ENCODE peak calls at places on chromosomes 13 and 19, in six cellular contexts. I, N, Q, W, X and T are unnamed samples.

GRCh38 chr13:44191504-44192171 is 182.0 kb upstream of the SERP2 start:
- DNase-seq in I (no peak), N (peak), Q (no peak), W (peak), X (no peak), T (peak)

GRCh38 chr13:65638572-65639168 is 1591.5 kb downstream of the PCDH9 start:
- DNase-seq in I (no peak), N (no peak), Q (no peak), W (peak), X (no peak), T (no peak)

GRCh38 chr19:46924874-46925547 is 64.2 kb downstream of the ARHGAP35 start:
- DNase-seq in I (peak), N (no peak), Q (no peak), W (peak), X (no peak), T (peak)

GRCh38 chr13:36030670-36031331 is 100.4 kb downstream of the DCLK1 start:
- DNase-seq in I (no peak), N (peak), Q (no peak), W (no peak), X (no peak), T (no peak)

GRCh38 chr13:23739597-23739996 is 149.6 kb downstream of the MIPEP start:
- DNase-seq in I (no peak), N (no peak), Q (no peak), W (no peak), X (no peak), T (no peak)

GRCh38 chr13:38990693-38991092 is at the start of gene STOML3:
- DNase-seq in I (no peak), N (no peak), Q (no peak), W (no peak), X (no peak), T (no peak)

GRCh38 chr19:49933643-49934042 is 4.3 kb upstream of the NUP62 start:
- DNase-seq in I (no peak), N (no peak), Q (no peak), W (no peak), X (no peak), T (no peak)

GRCh38 chr19:16851031-16851712 is 22.0 kb downstream of the SIN3B start:
- DNase-seq in I (no peak), N (no peak), Q (no peak), W (no peak), X (no peak), T (no peak)

GRCh38 chr13:85497652-85498051 is 301.6 kb downstream of the SLITRK6 start:
- DNase-seq in I (peak), N (no peak), Q (no peak), W (peak), X (no peak), T (no peak)

GRCh38 chr19:15843186-15843585 is 27.7 kb upstream of the OR10H1 start:
- DNase-seq in I (no peak), N (no peak), Q (no peak), W (no peak), X (no peak), T (no peak)

GRCh38 chr13:72495681-72496080 is 231.7 kb downstream of the MZT1 start:
- DNase-seq in I (no peak), N (no peak), Q (no peak), W (no peak), X (no peak), T (no peak)

GRCh38 chr13:45136741-45137500 is 16.6 kb downstream of the GTF2F2 start:
- DNase-seq in I (no peak), N (no peak), Q (no peak), W (no peak), X (no peak), T (no peak)

GRCh38 chr13:21133077-21133476 is 43.3 kb downstream of the SKA3 start:
- DNase-seq in I (no peak), N (no peak), Q (no peak), W (no peak), X (no peak), T (no peak)

GRCh38 chr19:33348301-33349010 is 25.1 kb upstream of the CEBPG start:
- DNase-seq in I (no peak), N (peak), Q (no peak), W (no peak), X (no peak), T (no peak)

GRCh38 chr13:24865158-24865557 is 101.2 kb downstream of the RNF17 start:
- DNase-seq in I (no peak), N (no peak), Q (no peak), W (no peak), X (no peak), T (no peak)

GRCh38 chr13:76754414-76754813 is 131.8 kb downstream of the KCTD12 start:
- DNase-seq in I (no peak), N (peak), Q (peak), W (no peak), X (no peak), T (peak)

GRCh38 chr19:55596304-55596703 is 3.0 kb downstream of the FIZ1 start:
- DNase-seq in I (peak), N (no peak), Q (no peak), W (no peak), X (no peak), T (no peak)

GRCh38 chr13:39281539-39282150 is 243.4 kb downstream of the NHLRC3 start:
- DNase-seq in I (no peak), N (no peak), Q (no peak), W (no peak), X (no peak), T (no peak)

GRCh38 chr19:17944301-17944700 is 11.5 kb downstream of the CCDC124 start:
- DNase-seq in I (no peak), N (no peak), Q (peak), W (no peak), X (no peak), T (no peak)

GRCh38 chr13:49210669-49211068 is 9.5 kb upstream of the MLNR start:
- DNase-seq in I (no peak), N (no peak), Q (no peak), W (no peak), X (no peak), T (no peak)

GRCh38 chr13:24868874-24869273 is 104.9 kb downstream of the RNF17 start:
- DNase-seq in I (no peak), N (no peak), Q (no peak), W (no peak), X (no peak), T (no peak)

GRCh38 chr19:7897289-7897688 is 6.4 kb upstream of the MAP2K7 start:
- DNase-seq in I (no peak), N (no peak), Q (no peak), W (no peak), X (no peak), T (no peak)

GRCh38 chr19:20078696-20079095 is 896 bp downstream of the ZNF90 start:
- DNase-seq in I (no peak), N (peak), Q (peak), W (no peak), X (no peak), T (peak)

GRCh38 chr19:28705008-28705407 is 507.9 kb downstream of the UQCRFS1 start:
- DNase-seq in I (peak), N (no peak), Q (no peak), W (peak), X (no peak), T (no peak)

GRCh38 chr13:21670883-21671792 is at the start of gene FGF9:
- DNase-seq in I (no peak), N (peak), Q (peak), W (peak), X (peak), T (peak)

GRCh38 chr13:65966991-65967451 is 1263.1 kb downstream of the PCDH9 start:
- DNase-seq in I (no peak), N (no peak), Q (no peak), W (peak), X (no peak), T (no peak)

GRCh38 chr13:27131202-27131623 is 40.4 kb downstream of the USP12 start:
- DNase-seq in I (peak), N (no peak), Q (no peak), W (peak), X (no peak), T (no peak)

GRCh38 chr13:97020194-97020593 is 25.9 kb upstream of the OXGR1 start:
- DNase-seq in I (no peak), N (no peak), Q (no peak), W (no peak), X (no peak), T (no peak)

GRCh38 chr13:27928353-27928804 is 8.6 kb downstream of the PDX1 start:
- DNase-seq in I (no peak), N (no peak), Q (no peak), W (no peak), X (no peak), T (no peak)

GRCh38 chr13:30334663-30335386 is 27.5 kb upstream of the KATNAL1 start:
- DNase-seq in I (no peak), N (no peak), Q (no peak), W (peak), X (no peak), T (no peak)

GRCh38 chr19:1035998-1036621 is 3.8 kb upstream of the ABCA7 start:
- DNase-seq in I (no peak), N (no peak), Q (no peak), W (no peak), X (no peak), T (peak)

GRCh38 chr19:1040476-1041271 is 767 bp downstream of the ABCA7 start:
- DNase-seq in I (peak), N (peak), Q (peak), W (peak), X (peak), T (peak)

GRCh38 chr19:1038995-1039645 is 787 bp upstream of the ABCA7 start:
- DNase-seq in I (no peak), N (no peak), Q (no peak), W (no peak), X (peak), T (peak)

GRCh38 chr19:1039646-1040475 is at the start of gene ABCA7:
- DNase-seq in I (peak), N (peak), Q (peak), W (peak), X (peak), T (peak)

GRCh38 chr19:1037553-1038115 is 2.3 kb upstream of the ABCA7 start:
- DNase-seq in I (no peak), N (no peak), Q (no peak), W (no peak), X (no peak), T (no peak)
- TF ChIP-seq CTCF in I (no peak), N (no peak), Q (no peak), W (no peak), X (no peak), T (no peak)

DNA sequence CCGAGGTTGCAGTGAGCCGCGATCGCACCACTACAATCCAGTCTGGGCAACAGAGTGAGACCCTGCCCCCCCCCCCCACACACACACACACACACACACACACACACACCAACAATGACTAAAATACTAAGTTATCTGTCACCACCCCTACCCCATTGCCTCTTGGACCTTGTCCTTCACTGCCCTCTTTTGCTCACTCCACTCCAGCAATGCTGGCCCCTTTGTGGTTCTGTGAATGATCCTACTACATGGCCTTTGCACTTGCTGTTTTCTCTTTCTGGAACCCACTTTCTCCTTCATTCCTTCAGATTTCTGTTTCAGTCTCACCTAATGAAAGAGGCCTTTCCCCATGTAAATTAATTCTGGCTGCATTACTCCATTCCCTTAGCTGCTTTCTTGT is 2.6 kb upstream of the SAMD4B start:
- DNase-seq in I (no peak), N (no peak), Q (no peak), W (no peak), X (no peak), T (no peak)
- H3K27ac ChIP-seq in I (no peak), N (no peak), Q (no peak), W (no peak), X (no peak), T (no peak)

DNA sequence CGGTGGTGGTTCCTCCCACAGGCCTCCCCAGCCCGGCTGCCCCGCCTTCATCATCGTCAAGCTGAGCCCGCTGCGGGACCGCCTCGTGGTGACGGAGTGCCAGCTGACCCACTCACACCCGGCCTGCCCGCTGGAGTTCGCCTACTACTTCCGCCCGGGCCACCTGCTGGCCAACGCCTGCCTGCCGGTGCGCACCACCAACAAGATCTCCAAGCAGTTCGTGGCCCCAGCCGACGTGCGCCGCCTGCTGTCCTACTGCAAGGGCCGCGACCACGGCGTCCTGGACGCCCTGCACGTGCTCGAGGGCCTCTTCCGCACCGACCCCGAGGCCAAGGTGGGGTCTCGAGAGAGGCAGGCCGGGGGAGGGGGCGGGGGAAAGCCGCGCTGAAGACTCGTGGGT is 12.0 kb downstream of the ZSWIM9 start:
- DNase-seq in I (no peak), N (no peak), Q (no peak), W (no peak), X (no peak), T (no peak)
- TF ChIP-seq CTCF in I (no peak), N (no peak), Q (no peak), W (no peak), X (no peak), T (no peak)

GRCh38 chr19:2819540-2820111 is at the start of gene ZNF554:
- DNase-seq in I (peak), N (peak), Q (peak), W (peak), X (peak), T (peak)
- H3K27ac ChIP-seq in I (no peak), N (peak), Q (peak), W (peak), X (peak), T (peak)

DNA sequence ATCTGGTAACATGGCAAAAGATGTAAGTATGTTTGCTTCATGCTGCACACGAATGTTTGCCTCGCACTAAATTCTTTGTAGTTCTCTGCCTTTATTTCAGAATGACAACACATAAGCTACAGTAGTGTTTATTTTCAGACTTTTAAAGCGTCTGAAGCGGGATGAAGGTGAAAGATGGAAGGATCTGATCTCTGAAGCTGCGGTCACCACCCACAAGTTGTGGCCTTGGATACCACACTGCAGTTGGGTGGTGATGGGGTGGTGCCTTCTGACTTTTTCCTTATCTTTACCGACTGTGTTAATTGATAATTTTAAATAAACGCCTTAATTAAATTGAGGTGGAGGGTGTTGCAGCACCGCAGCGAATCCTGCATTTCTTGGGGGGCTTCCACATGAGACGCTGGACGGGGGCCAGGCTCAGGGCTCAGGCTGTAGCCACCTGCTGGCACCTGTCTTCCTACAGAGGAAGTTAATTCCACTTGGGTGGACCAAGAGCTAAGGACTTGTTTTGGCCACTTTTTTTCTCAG is 1.3 kb downstream of the TFDP1 start:
- DNase-seq in I (no peak), N (peak), Q (peak), W (no peak), X (no peak), T (no peak)
- TF ChIP-seq CTCF in I (no peak), N (no peak), Q (no peak), W (no peak), X (no peak), T (no peak)

GRCh38 chr19:44984005-44984404 is 17.3 kb upstream of the RELB start:
- DNase-seq in I (no peak), N (no peak), Q (no peak), W (no peak), X (no peak), T (no peak)

GRCh38 chr19:44985445-44985844 is 15.8 kb upstream of the RELB start:
- DNase-seq in I (no peak), N (no peak), Q (no peak), W (no peak), X (no peak), T (no peak)

GRCh38 chr19:44987148-44987675 is 14.1 kb upstream of the RELB start:
- DNase-seq in I (no peak), N (no peak), Q (no peak), W (no peak), X (no peak), T (no peak)

GRCh38 chr19:44988896-44989563 is 12.2 kb upstream of the RELB start:
- DNase-seq in I (peak), N (peak), Q (peak), W (peak), X (peak), T (no peak)

GRCh38 chr19:44986389-44986788 is 14.9 kb upstream of the RELB start:
- DNase-seq in I (no peak), N (no peak), Q (peak), W (no peak), X (no peak), T (no peak)
- H3K27ac ChIP-seq in I (no peak), N (no peak), Q (no peak), W (no peak), X (no peak), T (no peak)

DNA sequence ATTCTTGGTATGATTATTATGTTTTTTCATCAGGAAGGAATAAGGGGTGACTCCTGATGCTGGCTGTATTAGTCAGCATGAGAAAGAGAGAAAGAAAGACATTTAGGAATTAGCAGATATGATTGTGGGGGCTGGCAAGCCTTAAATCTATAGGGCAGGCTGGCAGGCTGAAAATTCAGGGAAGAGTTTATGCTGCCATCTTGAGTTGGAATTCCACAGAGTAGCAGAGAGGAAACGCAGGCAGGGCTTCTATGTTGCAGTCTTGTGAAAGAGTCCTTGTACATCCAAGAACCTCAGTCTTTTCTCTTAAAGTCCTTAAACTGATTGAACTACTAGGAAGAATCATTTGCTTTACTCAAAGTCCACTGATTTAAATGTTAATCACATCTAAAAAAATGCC is 262.7 kb upstream of the SLC10A2 start:
- DNase-seq in I (no peak), N (no peak), Q (no peak), W (no peak), X (no peak), T (no peak)
- TF ChIP-seq CTCF in I (no peak), N (no peak), Q (no peak), W (no peak), X (no peak), T (no peak)

GRCh38 chr19:1254530-1255185 is 6.3 kb downstream of the MIDN start:
- DNase-seq in I (no peak), N (no peak), Q (no peak), W (no peak), X (no peak), T (no peak)

GRCh38 chr19:1252818-1253513 is 4.6 kb downstream of the MIDN start:
- DNase-seq in I (peak), N (peak), Q (peak), W (peak), X (peak), T (peak)

GRCh38 chr19:1255186-1256161 is 7.1 kb downstream of the MIDN start:
- DNase-seq in I (no peak), N (no peak), Q (no peak), W (no peak), X (peak), T (peak)

GRCh38 chr19:1253514-1254080 is 5.2 kb downstream of the MIDN start:
- DNase-seq in I (peak), N (peak), Q (no peak), W (peak), X (no peak), T (peak)

DNA sequence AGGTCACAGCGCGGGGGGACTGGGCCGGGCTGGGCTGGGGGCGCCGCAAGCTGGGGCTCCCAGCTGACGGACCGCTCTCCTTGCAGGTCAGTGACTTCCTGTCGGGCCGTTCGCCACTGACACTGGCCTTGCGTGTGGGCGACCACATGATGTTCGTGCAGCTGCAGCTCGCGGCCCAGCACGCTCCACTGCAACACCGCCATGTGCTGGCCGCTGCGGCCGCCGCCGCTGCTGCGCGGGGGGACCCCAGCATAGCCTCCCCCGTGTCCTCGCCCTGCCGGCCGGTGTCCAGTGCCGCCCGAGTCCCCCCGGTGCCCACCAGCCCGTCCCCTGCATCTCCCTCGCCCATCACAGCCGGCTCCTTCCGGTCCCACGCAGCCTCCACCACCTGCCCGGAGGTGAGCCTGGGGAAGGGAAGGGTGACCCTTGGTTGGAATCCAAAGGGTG is 5.7 kb downstream of the MIDN start:
- DNase-seq in I (no peak), N (no peak), Q (peak), W (no peak), X (peak), T (peak)
- H3K27ac ChIP-seq in I (peak), N (peak), Q (peak), W (peak), X (peak), T (peak)

GRCh38 chr13:114042066-114042815 is 68.4 kb upstream of the C13orf46 start:
- DNase-seq in I (no peak), N (no peak), Q (no peak), W (no peak), X (no peak), T (peak)

GRCh38 chr13:114045113-114045735 is 71.3 kb upstream of the C13orf46 start:
- DNase-seq in I (no peak), N (no peak), Q (no peak), W (no peak), X (no peak), T (peak)

GRCh38 chr13:114044486-114044885 is 70.6 kb upstream of the C13orf46 start:
- DNase-seq in I (no peak), N (no peak), Q (no peak), W (peak), X (peak), T (peak)

GRCh38 chr13:114041493-114041892 is 67.6 kb upstream of the C13orf46 start:
- DNase-seq in I (no peak), N (no peak), Q (no peak), W (no peak), X (no peak), T (no peak)

GRCh38 chr13:114043421-114044053 is 69.7 kb upstream of the C13orf46 start:
- DNase-seq in I (no peak), N (peak), Q (peak), W (peak), X (peak), T (peak)
- TF ChIP-seq CTCF in I (no peak), N (no peak), Q (no peak), W (peak), X (peak), T (no peak)